ENCODE peak calls at places on chromosomes 16 and 17, in eight cellular contexts. E is gastrocnemius medialis; N is mucosa of descending colon; S is trophoblast cell; B is GM23248; X is MM.1S; U is NT2/D1; P is CD4-positive, alpha-beta memory T cell. D is an unnamed sample. For H3K4me1, the result is how much of the 10 kb centered on the place peaks cover.

GRCh38 chr16:85390511-85391174 is 222.5 kb upstream of the GSE1 start:
- DNase-seq in P (no peak), U (no peak), N (peak), E (peak), X (no peak), S (peak), B (peak), D (no peak)

GRCh38 chr16:8674413-8675022 is at the start of gene ABAT:
- DNase-seq in B (peak), X (peak), P (peak), E (peak), U (peak), N (peak), S (peak), D (peak)

GRCh38 chr16:24700549-24701392 is 28.7 kb upstream of the TNRC6A start:
- DNase-seq in E (peak), N (peak), X (no peak), S (peak), B (peak), U (peak), P (no peak), D (no peak)

GRCh38 chr17:7304179-7304578 is 3.2 kb upstream of the EIF5A start:
- DNase-seq in E (no peak), N (no peak), X (no peak), B (no peak), S (no peak), P (no peak), U (no peak), D (no peak)

GRCh38 chr17:29388937-29389336 is 1.2 kb upstream of the TAOK1 start:
- DNase-seq in X (no peak), B (no peak), E (no peak), U (no peak), P (no peak), N (peak), S (no peak), D (no peak)

GRCh38 chr17:58330997-58331814 is 2.6 kb upstream of the TSPOAP1 start:
- DNase-seq in U (no peak), E (no peak), N (peak), P (peak), X (peak), S (no peak), B (no peak), D (no peak)

GRCh38 chr16:3317315-3317999 is 12.2 kb downstream of the ZNF75A start:
- DNase-seq in U (peak), X (no peak), P (no peak), E (no peak), N (no peak), S (no peak), B (peak), D (peak)

GRCh38 chr16:8887952-8888560 is 5.9 kb downstream of the LITAFD start:
- DNase-seq in B (peak), S (no peak), E (peak), N (no peak), X (no peak), P (no peak), U (no peak), D (peak)

GRCh38 chr16:64695684-64696083 is 426.2 kb downstream of the CDH11 start:
- DNase-seq in N (no peak), B (peak), P (no peak), X (no peak), E (no peak), U (no peak), S (no peak), D (no peak)

GRCh38 chr16:54324716-54325115 is 38.1 kb upstream of the IRX3 start:
- DNase-seq in N (no peak), S (no peak), X (no peak), P (no peak), E (no peak), U (no peak), B (no peak), D (no peak)

GRCh38 chr17:13266596-13266995 is 248.8 kb upstream of the ELAC2 start:
- DNase-seq in N (no peak), E (no peak), S (peak), X (no peak), B (peak), U (no peak), P (no peak), D (no peak)

GRCh38 chr17:4881761-4882555 is 17.4 kb upstream of the C17orf107 start:
- DNase-seq in N (peak), U (peak), P (peak), B (peak), X (peak), S (peak), E (no peak), D (peak)

GRCh38 chr17:69672924-69673323 is 258.4 kb downstream of the MAP2K6 start:
- DNase-seq in E (no peak), X (no peak), U (no peak), P (no peak), S (peak), N (no peak), B (peak), D (no peak)

GRCh38 chr16:89596957-89597644 is 16.3 kb upstream of the DPEP1 start:
- DNase-seq in N (no peak), P (no peak), X (no peak), E (no peak), U (no peak), B (no peak), S (no peak), D (no peak)

GRCh38 chr16:31438414-31438813 is 4.2 kb downstream of the ZNF843 start:
- DNase-seq in P (no peak), B (no peak), N (no peak), X (no peak), E (no peak), U (no peak), S (no peak), D (peak)

GRCh38 chr16:88132836-88133506 is 181.7 kb downstream of the BANP start:
- DNase-seq in E (no peak), P (no peak), U (no peak), S (no peak), N (peak), X (no peak), B (no peak), D (no peak)

GRCh38 chr16:46629331-46629843 is 8.2 kb upstream of the SHCBP1 start:
- DNase-seq in U (no peak), B (peak), E (no peak), S (no peak), P (no peak), X (peak), N (no peak), D (peak)

GRCh38 chr16:50416388-50416787 is 47.6 kb upstream of the BRD7 start:
- DNase-seq in B (peak), S (no peak), E (no peak), P (no peak), N (no peak), U (no peak), X (no peak), D (no peak)

GRCh38 chr17:51045616-51046526 is 74.8 kb downstream of the SPAG9 start:
- DNase-seq in N (no peak), P (no peak), U (peak), X (no peak), S (no peak), E (no peak), B (peak), D (peak)

GRCh38 chr17:29005936-29006438 is at the start of gene SEZ6:
- DNase-seq in E (peak), B (peak), N (no peak), S (peak), X (peak), P (peak), U (peak), D (peak)

GRCh38 chr17:49992933-49993422 is 2.0 kb downstream of the DLX3 start:
- DNase-seq in N (no peak), E (no peak), B (no peak), S (no peak), U (no peak), P (no peak), X (no peak), D (no peak)

GRCh38 chr16:64012166-64012565 is 1109.7 kb downstream of the CDH11 start:
- DNase-seq in P (no peak), U (no peak), B (peak), S (no peak), N (no peak), E (no peak), X (no peak), D (no peak)

GRCh38 chr16:87076950-87077749 is 240.0 kb downstream of the C16orf95 start:
- DNase-seq in E (peak), U (peak), P (no peak), S (no peak), X (peak), N (no peak), B (peak), D (peak)

GRCh38 chr17:70187383-70187782 is 18.1 kb downstream of the KCNJ2 start:
- DNase-seq in B (peak), P (no peak), U (no peak), E (no peak), S (no peak), X (no peak), N (no peak), D (no peak)

GRCh38 chr17:14745541-14745940 is 444.7 kb downstream of the HS3ST3B1 start:
- DNase-seq in E (no peak), S (no peak), P (no peak), X (no peak), U (no peak), N (no peak), B (peak), D (no peak)

GRCh38 chr17:48439875-48440505 is 10.0 kb upstream of the SKAP1 start:
- DNase-seq in N (no peak), B (no peak), X (peak), S (no peak), U (no peak), P (peak), E (no peak), D (peak)
- H3K4me1 ChIP-seq in N (under half), B (under half), X (half or more), S (under half), U (under half), P (half or more), E (under half), D (under half)

GRCh38 chr16:10918294-10919002 is 23.8 kb downstream of the DEXI start:
- DNase-seq in S (peak), B (peak), X (peak), U (peak), N (peak), E (peak), P (peak), D (peak)
- H3K4me1 ChIP-seq in S (under half), B (under half), X (under half), U (under half), N (under half), E (under half), P (under half), D (under half)

GRCh38 chr16:57998992-57999365 is 1.5 kb downstream of the ZNF319 start:
- DNase-seq in S (no peak), U (no peak), N (no peak), X (no peak), B (no peak), P (no peak), E (no peak), D (peak)
- H3K4me1 ChIP-seq in S (under half), U (under half), N (under half), X (under half), B (under half), P (half or more), E (under half), D (under half)

GRCh38 chr16:985646-986400 is 4.3 kb downstream of the SOX8 start:
- DNase-seq in E (no peak), S (no peak), B (no peak), P (no peak), U (no peak), N (no peak), X (no peak), D (no peak)
- H3K4me1 ChIP-seq in E (under half), S (under half), B (under half), P (under half), U (under half), N (under half), X (under half), D (under half)

GRCh38 chr17:77285594-77286390 is 145.0 kb downstream of the SEC14L1 start:
- DNase-seq in S (peak), N (peak), E (peak), B (peak), U (no peak), X (no peak), P (no peak), D (no peak)

GRCh38 chr17:77287432-77288068 is 146.8 kb downstream of the SEC14L1 start:
- DNase-seq in U (no peak), P (no peak), S (peak), N (peak), X (no peak), E (peak), B (peak), D (peak)

GRCh38 chr17:77286641-77287431 is 146.1 kb downstream of the SEC14L1 start:
- DNase-seq in X (no peak), B (peak), U (no peak), S (no peak), E (peak), P (no peak), N (peak), D (no peak)

GRCh38 chr17:77286391-77286640 is 145.5 kb downstream of the SEC14L1 start:
- DNase-seq in X (no peak), E (no peak), P (no peak), U (no peak), N (no peak), B (no peak), S (no peak), D (no peak)

GRCh38 chr17:77288115-77288619 is 147.4 kb downstream of the SEC14L1 start:
- DNase-seq in X (no peak), N (peak), E (peak), P (no peak), S (no peak), B (no peak), U (no peak), D (no peak)
- H3K4me1 ChIP-seq in X (under half), N (half or more), E (under half), P (under half), S (under half), B (under half), U (under half), D (under half)

GRCh38 chr17:76737082-76737675 is at the start of gene SRSF2:
- DNase-seq in P (peak), S (peak), E (peak), U (peak), N (peak), X (peak), B (peak), D (peak)
- H3K4me1 ChIP-seq in P (half or more), S (under half), E (half or more), U (under half), N (under half), X (under half), B (under half), D (under half)

DNA sequence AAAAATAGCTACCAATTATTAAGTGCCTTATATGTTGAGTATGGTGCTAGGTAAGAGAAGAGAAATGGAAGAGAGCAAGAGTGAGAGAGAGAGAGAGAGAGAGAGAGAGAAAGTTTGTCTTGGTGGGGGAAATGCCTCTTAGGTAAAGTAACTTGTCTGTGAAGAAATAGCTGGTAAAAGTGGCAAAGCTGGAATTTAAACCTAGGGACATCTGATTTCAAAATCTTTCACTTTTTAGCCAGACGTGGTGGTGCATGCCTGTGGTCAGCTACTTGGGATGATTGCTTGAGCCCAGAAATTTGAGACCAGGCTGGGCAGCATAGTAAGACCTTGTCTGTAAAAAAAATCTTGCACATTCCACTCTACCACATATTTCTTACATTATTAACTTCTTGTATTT is 23.0 kb upstream of the CDR2 start:
- DNase-seq in E (no peak), N (no peak), S (peak), B (peak), X (no peak), P (no peak), U (no peak), D (no peak)
- H3K4me1 ChIP-seq in E (under half), N (under half), S (under half), B (under half), X (under half), P (under half), U (under half), D (under half)

D was measured in cardiac muscle cell.